ENCODE peak calls at places on chromosomes 12 and 14, in eight cellular contexts. E is lower lobe of right lung, T is T-helper 2 cell, U is tibial nerve, D is KG1, A is HEK293T, Y is T follicular helper cell, V is fibroblast of mammary gland. R is an unnamed sample.

GRCh38 chr12:123063535-123063934 is 83.1 kb downstream of the ARL6IP4 start:
- DNase-seq in D (peak; percentile 22), Y (no peak), T (no peak), U (no peak), E (peak; percentile 24), A (peak; percentile 65), V (peak; percentile 30), R (peak; percentile 40)

GRCh38 chr14:38127784-38128183 is 79.9 kb upstream of the SSTR1 start:
- DNase-seq in A (no peak), T (no peak), U (no peak), E (no peak), Y (no peak), V (peak; percentile 46), D (no peak), R (peak; percentile 46)

GRCh38 chr12:6927379-6927991 is at the start of gene ATN1:
- DNase-seq in Y (no peak), D (no peak), A (peak; percentile 54), U (peak; percentile 66), V (peak; percentile 67), T (no peak), E (peak; percentile 77), R (peak; percentile 73)

GRCh38 chr14:105904379-105904778 is 378.0 kb downstream of the TMEM121 start:
- DNase-seq in V (no peak), D (no peak), T (no peak), U (no peak), Y (no peak), A (no peak), E (no peak), R (no peak)

GRCh38 chr12:132506730-132507538 is 17.0 kb downstream of the FBRSL1 start:
- DNase-seq in Y (peak; percentile 49), D (no peak), V (peak; percentile 64), E (peak; percentile 84), A (peak; percentile 38), T (peak; percentile 42), U (peak; percentile 43), R (peak; percentile 82)

GRCh38 chr14:77409131-77409533 is 14.2 kb downstream of the NOXRED1 start:
- DNase-seq in A (no peak), T (no peak), V (peak; percentile 10), Y (no peak), U (no peak), E (no peak), D (no peak), R (peak; percentile 29)

GRCh38 chr14:104432611-104433231 is 146.8 kb upstream of the C14orf180 start:
- DNase-seq in U (no peak), V (no peak), T (no peak), D (no peak), Y (no peak), E (peak; percentile 36), A (no peak), R (no peak)

GRCh38 chr12:77226398-77226797 is 161.0 kb upstream of the E2F7 start:
- DNase-seq in D (no peak), U (no peak), V (no peak), E (no peak), A (no peak), T (no peak), Y (no peak), R (no peak)

GRCh38 chr12:109740694-109741245 is 27.1 kb downstream of the FAM222A start:
- DNase-seq in D (no peak), V (no peak), U (peak; percentile 8), A (no peak), T (no peak), Y (no peak), E (peak; percentile 31), R (no peak)

GRCh38 chr12:29278673-29279420 is 102.1 kb downstream of the ERGIC2 start:
- DNase-seq in U (no peak), E (no peak), A (no peak), T (no peak), Y (no peak), V (peak; percentile 76), D (no peak), R (peak; percentile 60)

GRCh38 chr12:109677323-109677722 is 36.3 kb upstream of the FAM222A start:
- DNase-seq in A (no peak), Y (no peak), U (no peak), D (no peak), E (no peak), T (no peak), V (no peak), R (no peak)

GRCh38 chr14:54472291-54472690 is 16.5 kb downstream of the GMFB start:
- DNase-seq in A (no peak), D (no peak), U (no peak), T (no peak), V (no peak), E (no peak), Y (no peak), R (no peak)

GRCh38 chr12:16603916-16604575 is 1.9 kb downstream of the LMO3 start:
- DNase-seq in A (no peak), Y (no peak), T (no peak), D (no peak), E (no peak), V (no peak), U (no peak), R (no peak)

GRCh38 chr12:24778486-24779304 is 170.2 kb downstream of the BCAT1 start:
- DNase-seq in D (no peak), A (peak; percentile 26), Y (no peak), U (no peak), T (no peak), E (no peak), V (peak; percentile 73), R (peak; percentile 72)